ENCODE peak calls at places on chromosomes 4 and X, in seven cellular contexts. R is AG04450, N is MCF 10A, J is left ventricle myocardium inferior, U is mesothelial cell of epicardium, L is astrocyte of the spinal cord, X is Calu3. V is an unnamed sample.

GRCh38 chr4:4761128-4761991 is 98.1 kb upstream of the MSX1 start:
- DNase-seq in U (no peak), R (no peak), L (no peak), N (no peak), X (no peak), J (no peak), V (no peak)

GRCh38 chr4:26087108-26087507 is 173.1 kb downstream of the SMIM20 start:
- DNase-seq in X (no peak), L (peak), R (no peak), N (no peak), J (no peak), U (no peak), V (no peak)

GRCh38 chr4:687048-687974 is 1.6 kb downstream of the SLC49A3 start:
- DNase-seq in X (peak), R (no peak), L (peak), U (no peak), N (peak), J (peak), V (peak)

GRCh38 chrX:26557691-26558321 is 341.8 kb downstream of the MAGEB5 start:
- DNase-seq in R (no peak), J (no peak), L (no peak), U (no peak), N (no peak), X (no peak), V (no peak)

GRCh38 chr4:87188063-87188462 is 32.4 kb downstream of the KLHL8 start:
- DNase-seq in N (peak), R (peak), X (no peak), U (no peak), L (peak), J (no peak), V (no peak)

GRCh38 chr4:135485371-135485770 is 1283.8 kb upstream of the PABPC4L start:
- DNase-seq in X (no peak), N (peak), L (peak), J (no peak), U (no peak), R (no peak), V (no peak)

GRCh38 chrX:20361890-20362262 is 95.2 kb upstream of the RPS6KA3 start:
- DNase-seq in N (peak), R (no peak), L (peak), J (no peak), U (no peak), X (peak), V (no peak)

GRCh38 chr4:4490041-4490440 is 51.8 kb downstream of the STX18 start:
- DNase-seq in U (no peak), L (peak), N (no peak), X (no peak), J (no peak), R (no peak), V (no peak)

GRCh38 chr4:22901631-22902030 is 208.9 kb downstream of the GBA3 start:
- DNase-seq in X (no peak), N (no peak), U (no peak), L (no peak), J (no peak), R (no peak), V (no peak)

GRCh38 chr4:105140684-105141490 is 5.8 kb upstream of the TET2 start:
- DNase-seq in L (peak), R (no peak), X (peak), J (no peak), N (peak), U (no peak), V (peak)

GRCh38 chr4:186347743-186348142 is 81.8 kb downstream of the F11 start:
- DNase-seq in N (no peak), J (no peak), L (no peak), X (peak), U (no peak), R (no peak), V (no peak)

GRCh38 chr4:138242076-138242829 is at the start of gene SLC7A11:
- DNase-seq in L (peak), U (peak), X (peak), N (peak), J (no peak), R (peak), V (no peak)

GRCh38 chr4:174631901-174632758 is 109.8 kb upstream of the HPGD start:
- DNase-seq in U (no peak), L (peak), N (peak), R (peak), X (peak), J (no peak), V (no peak)

GRCh38 chr4:138241281-138242075 is 671 bp downstream of the SLC7A11 start:
- DNase-seq in J (no peak), L (peak), U (peak), X (peak), R (no peak), N (peak), V (no peak)

GRCh38 chr4:8552581-8553205 is 27.5 kb upstream of the GPR78 start:
- DNase-seq in J (no peak), L (no peak), R (no peak), X (no peak), N (no peak), U (no peak), V (no peak)

GRCh38 chr4:162943263-162943662 is 223.4 kb downstream of the NAF1 start:
- DNase-seq in L (no peak), R (no peak), U (no peak), X (no peak), J (no peak), N (no peak), V (no peak)

GRCh38 chr4:3346146-3346545 is 53.3 kb downstream of the RGS12 start:
- DNase-seq in U (no peak), R (peak), X (peak), J (no peak), L (peak), N (peak), V (no peak)

GRCh38 chr4:146957252-146957651 is 11.6 kb upstream of the TTC29 start:
- DNase-seq in R (no peak), U (no peak), J (no peak), X (peak), L (peak), N (peak), V (no peak)

GRCh38 chr4:153764611-153765368 is 5.0 kb upstream of the RNF175 start:
- DNase-seq in L (peak), R (no peak), J (no peak), N (no peak), X (no peak), U (no peak), V (no peak)

GRCh38 chr4:41257257-41257900 is 651 bp downstream of the UCHL1 start:
- DNase-seq in R (no peak), J (peak), U (peak), X (peak), N (peak), L (peak), V (peak)

GRCh38 chr4:21181716-21182115 is 481.5 kb downstream of the PACRGL start:
- DNase-seq in N (peak), X (no peak), J (no peak), R (no peak), U (no peak), L (peak), V (no peak)

GRCh38 chr4:185591679-185592141 is 56.4 kb upstream of the PDLIM3 start:
- DNase-seq in U (no peak), J (no peak), R (no peak), L (no peak), N (peak), X (no peak), V (no peak)

GRCh38 chr4:157143365-157143764 is 67.4 kb downstream of the GLRB start:
- DNase-seq in R (no peak), J (no peak), L (no peak), X (no peak), U (no peak), N (peak), V (no peak)

GRCh38 chr4:157141976-157142375 is 66.0 kb downstream of the GLRB start:
- DNase-seq in L (no peak), X (no peak), N (no peak), R (no peak), U (no peak), J (no peak), V (no peak)
- TF ChIP-seq CTCF in L (no peak), X (no peak), N (no peak), R (no peak), U (no peak), J (no peak), V (no peak)

GRCh38 chr4:183674153-183674552 is 15.1 kb downstream of the TRAPPC11 start:
- DNase-seq in X (no peak), U (no peak), J (no peak), L (no peak), R (no peak), N (no peak), V (no peak)
- TF ChIP-seq CTCF in X (no peak), U (no peak), J (no peak), L (no peak), R (no peak), N (no peak), V (no peak)

GRCh38 chrX:54640103-54640428 is 110.0 kb downstream of the GNL3L start:
- DNase-seq in L (no peak), X (no peak), U (no peak), N (no peak), J (no peak), R (no peak), V (no peak)

GRCh38 chrX:54641530-54641929 is 111.5 kb downstream of the GNL3L start:
- DNase-seq in R (no peak), N (peak), J (no peak), U (no peak), X (no peak), L (no peak), V (no peak)

GRCh38 chrX:54640721-54641120 is 110.7 kb downstream of the GNL3L start:
- DNase-seq in U (no peak), N (peak), L (peak), X (no peak), R (no peak), J (no peak), V (no peak)

GRCh38 chrX:54639018-54639345 is 109.0 kb downstream of the GNL3L start:
- DNase-seq in L (no peak), N (no peak), J (no peak), R (no peak), X (no peak), U (no peak), V (no peak)

GRCh38 chrX:54639346-54640102 is 109.5 kb downstream of the GNL3L start:
- DNase-seq in X (peak), L (peak), U (peak), R (peak), J (peak), N (peak), V (peak)
- TF ChIP-seq CTCF in X (peak), L (peak), U (peak), R (peak), J (peak), N (peak), V (peak)

DNA sequence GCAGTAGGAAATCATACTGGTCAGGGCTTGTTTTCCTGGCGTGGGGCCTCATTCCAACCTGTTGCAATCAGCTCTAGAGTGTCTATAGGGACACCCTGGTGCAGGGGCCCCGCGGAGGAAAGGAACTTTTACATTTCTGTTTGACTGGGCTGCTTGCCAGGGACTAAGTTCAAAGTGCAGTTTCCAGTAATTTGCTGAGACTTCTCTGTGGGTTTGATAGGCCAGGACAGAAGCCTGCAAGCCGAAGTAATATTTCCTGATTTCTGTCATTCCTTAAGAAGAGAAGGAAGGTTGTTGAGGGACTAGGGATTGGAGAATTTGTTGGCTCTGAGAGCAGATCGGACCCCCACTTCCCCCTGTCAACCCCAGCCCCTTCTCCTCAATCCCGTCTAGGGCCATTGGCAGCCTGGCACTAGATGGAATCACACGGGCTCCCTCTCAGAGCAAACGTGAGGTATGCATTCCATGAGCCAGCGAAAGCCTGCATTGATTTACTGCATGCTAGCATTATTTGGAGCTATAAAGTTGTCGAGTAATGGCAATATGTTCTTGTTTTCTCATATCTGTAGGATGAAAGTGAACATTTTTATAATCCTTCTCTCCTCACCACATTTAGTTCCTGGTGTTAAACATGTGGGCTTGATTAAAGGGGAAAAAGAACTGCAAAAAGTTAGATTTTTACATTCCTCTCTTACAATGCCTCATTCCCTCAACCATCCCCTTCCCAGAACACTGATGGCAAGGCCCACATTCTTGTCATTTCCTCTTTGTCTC is 159.1 kb downstream of the SPRY1 start:
- DNase-seq in R (peak), N (peak), U (peak), L (peak), J (peak), X (peak), V (peak)
- TF ChIP-seq CTCF in R (no peak), N (no peak), U (no peak), L (no peak), J (no peak), X (no peak), V (no peak)

GRCh38 chrX:106791495-106791894 is 11.0 kb upstream of the TBC1D8B start:
- DNase-seq in U (no peak), N (peak), X (no peak), L (no peak), R (no peak), J (no peak), V (no peak)
- TF ChIP-seq CTCF in U (no peak), N (peak), X (no peak), L (peak), R (peak), J (peak), V (no peak)

GRCh38 chr4:154858166-154858565 is 77.1 kb downstream of the RBM46 start:
- DNase-seq in U (no peak), J (no peak), N (peak), X (no peak), R (no peak), L (no peak), V (no peak)

DNA sequence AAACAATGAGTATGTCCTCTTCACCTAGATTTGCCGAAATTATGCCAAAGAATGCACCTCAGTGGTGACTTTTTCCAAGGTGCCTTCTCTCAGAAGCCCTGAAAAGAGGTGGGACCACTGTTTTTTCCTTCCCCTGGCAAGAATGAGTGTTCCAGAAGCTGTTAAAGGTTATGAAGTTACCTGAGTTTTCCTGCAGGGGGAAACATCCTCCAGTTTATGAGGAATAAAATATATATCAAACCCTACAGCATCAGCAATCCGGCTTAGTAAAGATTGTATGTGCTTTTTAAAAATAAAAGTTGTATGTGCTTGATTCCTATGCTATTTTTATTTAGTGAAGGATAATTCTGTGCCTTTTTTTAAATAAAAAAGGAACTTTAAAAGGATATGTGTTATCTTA is 73.3 kb downstream of the RBM46 start:
- DNase-seq in R (no peak), N (peak), X (no peak), J (no peak), U (no peak), L (no peak), V (no peak)
- TF ChIP-seq CTCF in R (peak), N (peak), X (no peak), J (peak), U (no peak), L (peak), V (peak)

DNA sequence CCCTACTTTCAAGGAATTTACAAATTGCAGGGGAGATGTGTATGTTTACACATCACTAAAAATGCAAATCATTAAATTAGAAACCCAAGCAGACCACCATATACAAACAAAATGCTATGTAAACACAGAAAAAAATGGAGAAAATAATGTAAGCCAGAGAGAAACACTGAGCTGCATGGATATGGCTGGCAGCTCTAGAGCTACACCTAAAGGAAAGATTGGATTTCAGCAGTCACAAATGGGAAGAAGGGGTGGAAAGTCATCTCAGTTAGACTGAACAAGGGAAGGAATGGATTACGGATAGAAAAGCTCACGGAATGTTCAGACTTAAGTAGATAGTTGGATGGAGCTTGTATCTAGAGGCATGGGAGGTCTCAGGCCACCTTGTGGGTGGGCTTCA is 186.3 kb downstream of the MOSPD2 start:
- DNase-seq in N (no peak), L (no peak), J (no peak), R (no peak), U (no peak), X (no peak), V (no peak)
- TF ChIP-seq CTCF in N (no peak), L (peak), J (no peak), R (peak), U (no peak), X (no peak), V (no peak)

GRCh38 chr4:143441678-143442077 is 71.8 kb upstream of the SMARCA5 start:
- DNase-seq in L (no peak), J (no peak), X (no peak), R (no peak), U (no peak), N (no peak), V (no peak)

GRCh38 chr4:143438710-143439109 is 74.8 kb upstream of the SMARCA5 start:
- DNase-seq in X (no peak), L (peak), R (no peak), U (no peak), N (no peak), J (no peak), V (no peak)

GRCh38 chr4:143433231-143433630 is 80.3 kb upstream of the SMARCA5 start:
- DNase-seq in R (no peak), J (no peak), N (no peak), U (no peak), L (no peak), X (no peak), V (no peak)

GRCh38 chr4:143437937-143438336 is 75.6 kb upstream of the SMARCA5 start:
- DNase-seq in L (no peak), J (no peak), R (no peak), X (no peak), N (no peak), U (no peak), V (no peak)

DNA sequence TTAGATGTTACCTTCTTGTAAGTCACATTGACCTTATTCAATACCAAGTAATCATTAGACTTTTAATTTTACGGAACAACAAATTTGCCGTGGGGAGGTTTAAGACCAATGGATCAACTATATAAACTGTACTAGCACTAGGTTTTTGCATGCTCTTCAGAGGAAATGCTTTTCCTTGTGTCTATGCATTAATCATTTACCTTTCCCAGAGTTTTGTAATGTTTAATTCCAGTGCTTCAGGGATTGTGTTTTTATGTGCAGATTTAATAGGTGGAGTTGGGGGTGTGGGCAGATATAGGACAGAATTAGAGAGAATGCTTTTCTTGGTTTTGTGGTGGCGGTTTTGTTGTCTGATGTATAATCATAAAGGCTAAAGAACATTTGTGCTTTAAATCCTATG is 76.0 kb upstream of the SMARCA5 start:
- DNase-seq in J (no peak), U (no peak), X (no peak), L (no peak), R (no peak), N (no peak), V (no peak)
- TF ChIP-seq CTCF in J (no peak), U (no peak), X (no peak), L (no peak), R (no peak), N (no peak), V (no peak)

GRCh38 chr4:15776871-15777648 is 1.1 kb upstream of the CD38 start:
- DNase-seq in R (no peak), J (no peak), N (no peak), X (no peak), L (no peak), U (no peak), V (no peak)

GRCh38 chr4:15771419-15772058 is 6.6 kb upstream of the CD38 start:
- DNase-seq in J (no peak), U (no peak), L (no peak), R (no peak), N (no peak), X (no peak), V (no peak)

GRCh38 chr4:15777697-15778096 is 431 bp upstream of the CD38 start:
- DNase-seq in R (no peak), L (no peak), X (no peak), U (no peak), N (no peak), J (no peak), V (no peak)

GRCh38 chr4:15778191-15778741 is at the start of gene CD38:
- DNase-seq in R (no peak), L (no peak), X (peak), N (no peak), J (peak), U (no peak), V (peak)

GRCh38 chr4:15774020-15774420 is 4.1 kb upstream of the CD38 start:
- DNase-seq in J (no peak), L (no peak), X (peak), N (peak), R (no peak), U (no peak), V (no peak)
- TF ChIP-seq CTCF in J (no peak), L (no peak), X (no peak), N (no peak), R (no peak), U (no peak), V (no peak)

V was measured in heart right ventricle.